ENCODE peak calls at places on chromosomes 13 and 19, in five cellular contexts. One of them, this sample, is unnamed.

GRCh38 chr13:41111454-41111853 is 21.1 kb downstream of the KBTBD6 start:
- DNase-seq in MCF 10A: peak
- DNase-seq in Right ventricle myocardium superior: no peak
- DNase-seq in GM04504: no peak
- DNase-seq in thoracic aorta: no peak
- DNase-seq in this sample: no peak

GRCh38 chr13:64505511-64505910 is 2724.6 kb downstream of the PCDH9 start:
- DNase-seq in MCF 10A: peak
- DNase-seq in Right ventricle myocardium superior: no peak
- DNase-seq in GM04504: no peak
- DNase-seq in thoracic aorta: no peak
- DNase-seq in this sample: no peak

GRCh38 chr13:114009590-114010400 is 35.9 kb upstream of the C13orf46 start:
- DNase-seq in MCF 10A: no peak
- DNase-seq in Right ventricle myocardium superior: peak
- DNase-seq in GM04504: no peak
- DNase-seq in thoracic aorta: no peak
- DNase-seq in this sample: no peak

GRCh38 chr19:28737021-28737525 is 475.9 kb downstream of the UQCRFS1 start:
- DNase-seq in MCF 10A: no peak
- DNase-seq in Right ventricle myocardium superior: no peak
- DNase-seq in GM04504: peak
- DNase-seq in thoracic aorta: no peak
- DNase-seq in this sample: no peak

GRCh38 chr13:51549050-51549449 is 35.2 kb upstream of the WDFY2 start:
- DNase-seq in MCF 10A: peak
- DNase-seq in Right ventricle myocardium superior: no peak
- DNase-seq in GM04504: no peak
- DNase-seq in thoracic aorta: no peak
- DNase-seq in this sample: no peak

GRCh38 chr13:43309301-43309700 is 285.9 kb downstream of the DNAJC15 start:
- DNase-seq in MCF 10A: no peak
- DNase-seq in Right ventricle myocardium superior: no peak
- DNase-seq in GM04504: no peak
- DNase-seq in thoracic aorta: no peak
- DNase-seq in this sample: no peak

GRCh38 chr13:23889598-23890224 is 511 bp upstream of the MIPEP start:
- DNase-seq in MCF 10A: peak
- DNase-seq in Right ventricle myocardium superior: no peak
- DNase-seq in GM04504: no peak
- DNase-seq in thoracic aorta: no peak
- DNase-seq in this sample: no peak

GRCh38 chr13:103883698-103884097 is 817.5 kb upstream of the SLC10A2 start:
- DNase-seq in MCF 10A: no peak
- DNase-seq in Right ventricle myocardium superior: no peak
- DNase-seq in GM04504: no peak
- DNase-seq in thoracic aorta: no peak
- DNase-seq in this sample: no peak

GRCh38 chr13:32595306-32595705 is 9.1 kb downstream of the PDS5B start:
- DNase-seq in MCF 10A: no peak
- DNase-seq in Right ventricle myocardium superior: no peak
- DNase-seq in GM04504: no peak
- DNase-seq in thoracic aorta: no peak
- DNase-seq in this sample: no peak

GRCh38 chr13:111847964-111848363 is 219.0 kb upstream of the SOX1 start:
- DNase-seq in MCF 10A: no peak
- DNase-seq in Right ventricle myocardium superior: no peak
- DNase-seq in GM04504: no peak
- DNase-seq in thoracic aorta: no peak
- DNase-seq in this sample: no peak

GRCh38 chr19:10871711-10872550 is 578 bp downstream of the CARM1 start:
- DNase-seq in MCF 10A: peak
- DNase-seq in Right ventricle myocardium superior: peak
- DNase-seq in GM04504: no peak
- DNase-seq in thoracic aorta: no peak
- DNase-seq in this sample: peak

GRCh38 chr13:70747305-70747704 is 639.1 kb upstream of the KLHL1 start:
- DNase-seq in MCF 10A: no peak
- DNase-seq in Right ventricle myocardium superior: no peak
- DNase-seq in GM04504: no peak
- DNase-seq in thoracic aorta: no peak
- DNase-seq in this sample: no peak

GRCh38 chr19:46614114-46614701 is 10.7 kb downstream of the PTGIR start:
- DNase-seq in MCF 10A: peak
- DNase-seq in Right ventricle myocardium superior: peak
- DNase-seq in GM04504: peak
- DNase-seq in thoracic aorta: no peak
- DNase-seq in this sample: peak

GRCh38 chr13:93418398-93418797 is 191.8 kb downstream of the GPC6 start:
- DNase-seq in MCF 10A: no peak
- DNase-seq in Right ventricle myocardium superior: no peak
- DNase-seq in GM04504: no peak
- DNase-seq in thoracic aorta: no peak
- DNase-seq in this sample: no peak

GRCh38 chr19:7870571-7871279 is 3.5 kb downstream of the PRR36 start:
- DNase-seq in MCF 10A: peak
- DNase-seq in Right ventricle myocardium superior: peak
- DNase-seq in GM04504: no peak
- DNase-seq in thoracic aorta: no peak
- DNase-seq in this sample: no peak

GRCh38 chr19:11383706-11384048 is 437 bp downstream of the EPOR start:
- DNase-seq in MCF 10A: no peak
- DNase-seq in Right ventricle myocardium superior: no peak
- DNase-seq in GM04504: no peak
- DNase-seq in thoracic aorta: no peak
- DNase-seq in this sample: no peak

GRCh38 chr13:43783820-43784219 is 3.0 kb downstream of the ENOX1 start:
- DNase-seq in MCF 10A: peak
- DNase-seq in Right ventricle myocardium superior: no peak
- DNase-seq in GM04504: no peak
- DNase-seq in thoracic aorta: no peak
- DNase-seq in this sample: peak

GRCh38 chr19:10580979-10581631 is 6.0 kb downstream of the AP1M2 start:
- DNase-seq in MCF 10A: peak
- DNase-seq in Right ventricle myocardium superior: peak
- DNase-seq in GM04504: peak
- DNase-seq in thoracic aorta: peak
- DNase-seq in this sample: peak

GRCh38 chr19:41367848-41368301 is 3.9 kb upstream of the B9D2 start:
- DNase-seq in MCF 10A: peak
- DNase-seq in Right ventricle myocardium superior: no peak
- DNase-seq in GM04504: peak
- DNase-seq in thoracic aorta: no peak
- DNase-seq in this sample: no peak

GRCh38 chr19:18093439-18094161 is 4.0 kb upstream of the MAST3 start:
- DNase-seq in MCF 10A: peak
- DNase-seq in Right ventricle myocardium superior: no peak
- DNase-seq in GM04504: no peak
- DNase-seq in thoracic aorta: no peak
- DNase-seq in this sample: no peak

GRCh38 chr19:4172861-4173473 is 9.4 kb downstream of the SIRT6 start:
- DNase-seq in MCF 10A: peak
- DNase-seq in Right ventricle myocardium superior: peak
- DNase-seq in GM04504: no peak
- DNase-seq in thoracic aorta: no peak
- DNase-seq in this sample: peak

GRCh38 chr13:45224181-45224580 is 23.3 kb upstream of the KCTD4 start:
- DNase-seq in MCF 10A: no peak
- DNase-seq in Right ventricle myocardium superior: no peak
- DNase-seq in GM04504: no peak
- DNase-seq in thoracic aorta: no peak
- DNase-seq in this sample: no peak

GRCh38 chr19:55440411-55441105 is 2.5 kb downstream of the SHISA7 start:
- DNase-seq in MCF 10A: no peak
- DNase-seq in Right ventricle myocardium superior: no peak
- DNase-seq in GM04504: no peak
- DNase-seq in thoracic aorta: no peak
- DNase-seq in this sample: no peak

GRCh38 chr13:110297011-110297410 is 9.9 kb downstream of the COL4A1 start:
- DNase-seq in MCF 10A: no peak
- DNase-seq in Right ventricle myocardium superior: no peak
- DNase-seq in GM04504: no peak
- DNase-seq in thoracic aorta: no peak
- DNase-seq in this sample: no peak

GRCh38 chr13:25380741-25381324 is 9.1 kb downstream of the ATP8A2 start:
- DNase-seq in MCF 10A: no peak
- DNase-seq in Right ventricle myocardium superior: no peak
- DNase-seq in GM04504: no peak
- DNase-seq in thoracic aorta: no peak
- DNase-seq in this sample: no peak

GRCh38 chr19:2037676-2038255 is 13.3 kb downstream of the MKNK2 start:
- DNase-seq in MCF 10A: no peak
- DNase-seq in Right ventricle myocardium superior: peak
- DNase-seq in GM04504: no peak
- DNase-seq in thoracic aorta: no peak
- DNase-seq in this sample: no peak

GRCh38 chr13:42924290-42924803 is 67.7 kb downstream of the EPSTI1 start:
- DNase-seq in MCF 10A: no peak
- DNase-seq in Right ventricle myocardium superior: no peak
- DNase-seq in GM04504: no peak
- DNase-seq in thoracic aorta: no peak
- DNase-seq in this sample: no peak

GRCh38 chr13:100694722-100695644 is 20.4 kb upstream of the TMTC4 start:
- DNase-seq in MCF 10A: peak
- DNase-seq in Right ventricle myocardium superior: no peak
- DNase-seq in GM04504: no peak
- DNase-seq in thoracic aorta: no peak
- DNase-seq in this sample: no peak

GRCh38 chr13:32538234-32538620 is 368 bp downstream of the N4BP2L2 start:
- DNase-seq in MCF 10A: no peak
- DNase-seq in Right ventricle myocardium superior: peak
- DNase-seq in GM04504: peak
- DNase-seq in thoracic aorta: no peak
- DNase-seq in this sample: peak

GRCh38 chr19:41753936-41754529 is 1.3 kb upstream of the CEACAM6 start:
- DNase-seq in MCF 10A: peak
- DNase-seq in Right ventricle myocardium superior: no peak
- DNase-seq in GM04504: no peak
- DNase-seq in thoracic aorta: no peak
- DNase-seq in this sample: peak

GRCh38 chr13:33676700-33677048 is 141.3 kb upstream of the RFC3 start:
- DNase-seq in MCF 10A: peak
- DNase-seq in Right ventricle myocardium superior: peak
- DNase-seq in GM04504: peak
- DNase-seq in thoracic aorta: no peak
- DNase-seq in this sample: peak

GRCh38 chr19:1296575-1297271 is 11.1 kb downstream of the EFNA2 start:
- DNase-seq in MCF 10A: no peak
- DNase-seq in Right ventricle myocardium superior: no peak
- DNase-seq in GM04504: no peak
- DNase-seq in thoracic aorta: no peak
- DNase-seq in this sample: no peak